ENCODE peak calls at places on chromosomes 12 and 14, in seven cellular contexts. U, X, K, O, A, F and T are unnamed samples.

GRCh38 chr12:59036973-59037807 is 116.9 kb upstream of the LRIG3 start:
- DNase-seq in U (no peak), K (no peak), O (no peak), X (no peak), F (no peak), A (no peak), T (no peak)

GRCh38 chr14:103696466-103697071 is 18.7 kb downstream of the XRCC3 start:
- DNase-seq in K (no peak), O (no peak), F (no peak), U (peak; percentile 68), A (no peak), X (peak; percentile 36), T (peak; percentile 51)

GRCh38 chr12:2667716-2668440 is 126.9 kb upstream of the FKBP4 start:
- DNase-seq in X (no peak), O (no peak), A (no peak), U (no peak), F (no peak), K (no peak), T (peak; percentile 8)

GRCh38 chr12:916240-916639 is 33.3 kb downstream of the RAD52 start:
- DNase-seq in K (no peak), A (no peak), F (no peak), O (peak; percentile 5), U (no peak), X (no peak), T (no peak)

GRCh38 chr12:26226629-26227375 is 31.4 kb downstream of the SSPN start:
- DNase-seq in O (peak; percentile 59), A (peak; percentile 82), X (no peak), U (peak; percentile 57), K (no peak), F (no peak), T (no peak)

GRCh38 chr12:15644700-15645099 is 144.5 kb downstream of the EPS8 start:
- DNase-seq in X (no peak), K (no peak), F (no peak), O (no peak), U (no peak), A (no peak), T (no peak)

GRCh38 chr12:42652048-42652447 is 62.5 kb upstream of the PRICKLE1 start:
- DNase-seq in A (no peak), O (no peak), K (no peak), X (no peak), F (no peak), U (no peak), T (no peak)

GRCh38 chr14:81655423-81656314 is 122.0 kb upstream of the SEL1L start:
- DNase-seq in K (no peak), U (peak; percentile 24), X (peak; percentile 10), F (no peak), A (no peak), O (no peak), T (no peak)

GRCh38 chr12:113252494-113252893 is 31.2 kb downstream of the TPCN1 start:
- DNase-seq in O (no peak), K (no peak), F (no peak), A (no peak), U (no peak), X (no peak), T (no peak)

GRCh38 chr12:103288016-103288415 is 207.8 kb downstream of the C12orf42 start:
- DNase-seq in O (no peak), X (no peak), A (no peak), F (no peak), K (no peak), U (no peak), T (no peak)

GRCh38 chr14:68510201-68510600 is 282.7 kb downstream of the ZFP36L1 start:
- DNase-seq in O (peak; percentile 54), F (no peak), K (no peak), U (peak; percentile 67), X (no peak), A (no peak), T (no peak)

GRCh38 chr14:33972522-33973162 is 21.8 kb upstream of the EGLN3 start:
- DNase-seq in O (no peak), F (no peak), X (no peak), A (peak; percentile 24), U (no peak), K (no peak), T (no peak)

GRCh38 chr14:37591941-37592287 is 3.1 kb downstream of the FOXA1 start:
- DNase-seq in U (no peak), X (no peak), A (peak; percentile 45), K (no peak), O (peak; percentile 43), F (no peak), T (peak; percentile 78)

GRCh38 chr12:58893421-58893986 is 26.8 kb downstream of the LRIG3 start:
- DNase-seq in U (no peak), F (no peak), K (no peak), X (no peak), O (no peak), A (no peak), T (no peak)

GRCh38 chr12:122080149-122081107 is 1.9 kb downstream of the MLXIP start:
- DNase-seq in O (peak; percentile 74), F (no peak), X (no peak), U (peak; percentile 66), K (peak; percentile 41), A (peak; percentile 40), T (peak; percentile 61)

GRCh38 chr14:84929834-84930233 is 600.1 kb upstream of the FLRT2 start:
- DNase-seq in U (no peak), X (no peak), A (no peak), K (no peak), F (no peak), O (no peak), T (no peak)

GRCh38 chr14:75223664-75224154 is 47.3 kb upstream of the TMED10 start:
- DNase-seq in U (no peak), A (peak; percentile 79), X (peak; percentile 79), F (no peak), O (peak; percentile 53), K (no peak), T (no peak)

GRCh38 chr14:32825058-32825457 is 113.6 kb upstream of the NPAS3 start:
- DNase-seq in U (no peak), X (no peak), K (no peak), O (no peak), A (no peak), F (no peak), T (no peak)

GRCh38 chr14:32821989-32822653 is 116.6 kb upstream of the NPAS3 start:
- DNase-seq in X (no peak), F (no peak), K (no peak), A (no peak), U (no peak), O (no peak), T (no peak)

GRCh38 chr14:32826404-32827082 is 112.1 kb upstream of the NPAS3 start:
- DNase-seq in F (no peak), X (no peak), A (peak; percentile 51), O (no peak), U (peak; percentile 20), K (no peak), T (no peak)

GRCh38 chr14:32820686-32821085 is 118.0 kb upstream of the NPAS3 start:
- DNase-seq in K (no peak), X (no peak), F (no peak), A (no peak), O (no peak), U (no peak), T (no peak)

DNA sequence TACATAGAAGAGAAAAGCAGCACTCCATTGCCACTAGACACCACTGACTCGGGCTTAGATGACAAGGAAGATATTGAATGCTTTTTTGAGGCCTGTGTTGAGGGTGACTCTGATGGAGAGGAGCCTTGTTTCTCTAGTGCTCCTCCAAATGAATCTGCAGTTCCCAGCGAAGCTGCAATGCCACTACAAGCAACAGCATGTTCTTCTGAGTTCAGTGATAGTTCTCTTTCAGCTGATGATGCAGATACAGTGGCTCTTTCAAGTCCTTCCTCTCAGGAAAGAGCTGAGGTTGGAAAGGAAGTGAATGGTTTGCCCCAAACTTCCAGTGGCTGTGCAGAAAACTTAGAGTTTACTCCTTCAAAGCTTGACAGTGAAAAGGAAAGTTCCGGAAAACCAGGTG is 114.5 kb upstream of the NPAS3 start:
- DNase-seq in K (no peak), A (no peak), U (no peak), O (no peak), X (no peak), F (no peak), T (no peak)
- H3K9me3 ChIP-seq in K (no peaks in the 10 kb centered on the region), A (no peaks in the 10 kb centered on the region), U (no peaks in the 10 kb centered on the region), O (no peaks in the 10 kb centered on the region), X (no peaks in the 10 kb centered on the region), F (no peaks in the 10 kb centered on the region), T (no peaks in the 10 kb centered on the region)

GRCh38 chr14:101739446-101740141 is 21.9 kb upstream of the PPP2R5C start:
- DNase-seq in F (no peak), U (no peak), X (no peak), K (no peak), A (no peak), O (no peak), T (no peak)

GRCh38 chr14:101736071-101736470 is 25.4 kb upstream of the PPP2R5C start:
- DNase-seq in O (no peak), U (no peak), F (no peak), A (no peak), X (no peak), K (no peak), T (no peak)

GRCh38 chr14:101736585-101736984 is 24.9 kb upstream of the PPP2R5C start:
- DNase-seq in F (no peak), X (no peak), K (no peak), U (no peak), A (no peak), O (no peak), T (no peak)

GRCh38 chr14:101738921-101739320 is 22.6 kb upstream of the PPP2R5C start:
- DNase-seq in O (no peak), U (no peak), X (no peak), K (no peak), F (no peak), A (no peak), T (no peak)

GRCh38 chr14:101737414-101738367 is 23.8 kb upstream of the PPP2R5C start:
- DNase-seq in F (no peak), X (peak; percentile 40), U (no peak), A (no peak), O (no peak), K (no peak), T (no peak)
- TF ChIP-seq CTCF in F (peak; percentile 52), X (peak; percentile 72), U (peak; percentile 30), A (no peak), O (no peak), K (peak; percentile 24), T (peak; percentile 9)

GRCh38 chr12:105342464-105342863 is 12.0 kb downstream of the C12orf75 start:
- DNase-seq in K (no peak), F (no peak), U (no peak), X (no peak), O (no peak), A (peak; percentile 37), T (no peak)
- H3K9me3 ChIP-seq in K (peaks cover 8% of the 10 kb centered on the region), F (peaks cover 5% of the 10 kb centered on the region), U (no peaks in the 10 kb centered on the region), X (peaks cover 26% of the 10 kb centered on the region), O (peaks cover 9% of the 10 kb centered on the region), A (peaks cover 4% of the 10 kb centered on the region), T (no peaks in the 10 kb centered on the region)

DNA sequence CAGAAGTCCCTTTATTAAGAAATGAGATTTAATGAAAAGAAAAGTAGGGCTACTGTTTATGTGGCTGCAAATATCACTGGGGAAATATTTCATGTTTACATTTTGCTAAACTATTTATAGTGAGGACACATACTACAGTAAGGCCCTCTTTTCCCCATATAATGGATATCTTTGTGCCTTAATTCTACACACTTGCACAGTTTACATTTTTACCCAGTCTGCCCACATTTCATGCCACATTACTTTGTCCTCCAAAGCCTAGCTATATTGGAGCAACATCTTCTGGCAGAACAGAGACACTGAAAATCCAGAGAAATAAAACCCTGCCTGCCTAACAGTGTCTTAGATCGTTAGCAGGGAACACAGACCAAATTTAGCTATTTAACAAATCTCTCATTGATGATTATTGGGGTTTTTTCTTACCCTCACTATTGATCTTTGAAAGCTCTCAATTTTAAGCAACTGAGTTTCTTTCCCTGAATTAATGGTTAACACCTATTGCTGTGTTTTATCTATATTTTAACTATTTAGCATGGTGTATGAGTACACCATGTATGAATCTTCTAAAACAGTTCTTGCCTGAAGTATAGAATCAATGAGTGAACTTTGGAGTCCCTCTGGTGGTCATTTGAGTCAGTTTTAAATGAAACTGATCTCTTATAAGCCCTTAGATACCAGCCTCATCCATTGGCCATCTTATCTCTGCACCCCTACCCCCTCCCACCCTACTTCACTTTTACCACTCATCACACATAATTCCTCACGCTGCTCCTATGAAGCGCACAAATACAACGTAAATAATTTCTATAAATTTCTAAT is 170.2 kb downstream of the BCAT1 start:
- DNase-seq in A (peak; percentile 68), U (no peak), O (no peak), X (peak; percentile 52), F (no peak), K (peak; percentile 5), T (no peak)
- TF ChIP-seq CTCF in A (peak; percentile 69), U (peak; percentile 53), O (no peak), X (peak; percentile 72), F (no peak), K (peak; percentile 23), T (peak; percentile 44)